ENCODE peak calls at places on chromosomes 2 and 18, in six cellular contexts. W, R, Q, K, B and D are unnamed samples.

GRCh38 chr2:128986867-128987268 is 668.2 kb upstream of the HS6ST1 start:
- DNase-seq in W (no peak), R (no peak), Q (no peak), K (peak), B (no peak), D (no peak)

GRCh38 chr18:51656249-51656648 is 458.8 kb upstream of the MEX3C start:
- DNase-seq in W (no peak), R (no peak), Q (no peak), K (no peak), B (no peak), D (no peak)

GRCh38 chr18:48702346-48703032 is 163.7 kb downstream of the CTIF start:
- DNase-seq in W (no peak), R (no peak), Q (no peak), K (no peak), B (no peak), D (no peak)

GRCh38 chr2:186636800-186637795 is 47.2 kb downstream of the ITGAV start:
- DNase-seq in W (no peak), R (no peak), Q (no peak), K (no peak), B (no peak), D (no peak)

GRCh38 chr2:12809526-12809925 is 92.8 kb downstream of the TRIB2 start:
- DNase-seq in W (peak), R (no peak), Q (no peak), K (no peak), B (no peak), D (no peak)

GRCh38 chr2:240832205-240832727 is 12.2 kb upstream of the KIF1A start:
- DNase-seq in W (peak), R (peak), Q (peak), K (peak), B (peak), D (peak)

GRCh38 chr18:31610841-31611240 is 19.2 kb downstream of the TTR start:
- DNase-seq in W (peak), R (peak), Q (no peak), K (no peak), B (peak), D (peak)

GRCh38 chr2:124804014-124804940 is 779.2 kb downstream of the CNTNAP5 start:
- DNase-seq in W (no peak), R (peak), Q (no peak), K (peak), B (peak), D (peak)

GRCh38 chr2:60353406-60353800 is 200.1 kb downstream of the BCL11A start:
- DNase-seq in W (no peak), R (no peak), Q (no peak), K (no peak), B (no peak), D (peak)

GRCh38 chr2:6880200-6880733 is 2.7 kb downstream of the RSAD2 start:
- DNase-seq in W (no peak), R (no peak), Q (no peak), K (no peak), B (no peak), D (peak)

GRCh38 chr2:102080451-102081054 is 62.0 kb upstream of the IL1R1 start:
- DNase-seq in W (no peak), R (peak), Q (no peak), K (peak), B (no peak), D (no peak)

GRCh38 chr2:102081600-102081999 is 60.9 kb upstream of the IL1R1 start:
- DNase-seq in W (no peak), R (no peak), Q (no peak), K (no peak), B (no peak), D (no peak)

GRCh38 chr2:102084651-102085050 is 57.9 kb upstream of the IL1R1 start:
- DNase-seq in W (no peak), R (no peak), Q (no peak), K (no peak), B (no peak), D (no peak)

GRCh38 chr2:102085238-102085637 is 57.3 kb upstream of the IL1R1 start:
- DNase-seq in W (no peak), R (no peak), Q (no peak), K (no peak), B (no peak), D (no peak)

GRCh38 chr2:102082591-102083586 is 59.7 kb upstream of the IL1R1 start:
- DNase-seq in W (peak), R (peak), Q (no peak), K (peak), B (no peak), D (peak)
- H3K4me3 ChIP-seq in W (peak), R (peak), Q (no peak), K (no peak), B (no peak), D (no peak)

GRCh38 chr2:155377931-155378444 is 679.5 kb downstream of the KCNJ3 start:
- DNase-seq in W (peak), R (no peak), Q (no peak), K (peak), B (no peak), D (no peak)

GRCh38 chr2:155381446-155381845 is 683.0 kb downstream of the KCNJ3 start:
- DNase-seq in W (peak), R (no peak), Q (no peak), K (no peak), B (no peak), D (no peak)

GRCh38 chr2:155372969-155373368 is 674.5 kb downstream of the KCNJ3 start:
- DNase-seq in W (peak), R (peak), Q (no peak), K (peak), B (no peak), D (peak)

GRCh38 chr2:155382781-155383180 is 684.3 kb downstream of the KCNJ3 start:
- DNase-seq in W (no peak), R (no peak), Q (no peak), K (no peak), B (no peak), D (no peak)

GRCh38 chr2:155377178-155377780 is 678.8 kb downstream of the KCNJ3 start:
- DNase-seq in W (peak), R (peak), Q (no peak), K (peak), B (no peak), D (peak)
- TF ChIP-seq CTCF in W (peak), R (peak), Q (peak), K (peak), B (peak), D (peak)

DNA sequence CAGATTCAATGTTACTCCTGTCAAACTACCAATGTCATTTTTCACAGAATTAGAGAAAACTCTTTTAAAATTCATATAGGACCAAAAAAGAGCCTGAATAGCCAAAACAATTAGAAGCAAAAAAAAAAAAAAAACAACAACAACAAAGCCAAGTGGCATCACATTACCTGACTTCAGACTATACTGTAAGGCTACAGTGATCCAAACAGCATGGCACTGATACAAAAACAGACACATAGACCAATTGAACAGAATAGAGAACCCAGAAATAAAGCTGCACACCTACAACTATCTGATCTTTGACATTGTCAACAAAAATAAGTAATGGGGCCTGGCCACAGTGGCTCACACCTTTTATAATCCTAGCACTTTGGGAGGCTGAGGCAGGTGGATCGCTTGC is 53.2 kb downstream of the TAF4B start:
- DNase-seq in W (no peak), R (no peak), Q (no peak), K (no peak), B (no peak), D (no peak)
- H3K27ac ChIP-seq in W (no peak), R (no peak), Q (no peak), K (no peak), B (no peak), D (no peak)

GRCh38 chr2:30149976-30150375 is 3.2 kb downstream of the YPEL5 start:
- DNase-seq in W (peak), R (no peak), Q (no peak), K (no peak), B (no peak), D (no peak)

GRCh38 chr2:30147715-30148611 is 1.2 kb downstream of the YPEL5 start:
- DNase-seq in W (peak), R (no peak), Q (peak), K (peak), B (peak), D (peak)

GRCh38 chr2:30147196-30147714 is 448 bp downstream of the YPEL5 start:
- DNase-seq in W (no peak), R (no peak), Q (no peak), K (peak), B (no peak), D (no peak)

GRCh38 chr2:30149513-30149912 is 2.7 kb downstream of the YPEL5 start:
- DNase-seq in W (no peak), R (no peak), Q (no peak), K (peak), B (no peak), D (peak)

GRCh38 chr2:30148850-30149249 is 2.0 kb downstream of the YPEL5 start:
- DNase-seq in W (no peak), R (no peak), Q (no peak), K (no peak), B (no peak), D (no peak)
- H3K4me3 ChIP-seq in W (no peak), R (no peak), Q (no peak), K (no peak), B (no peak), D (no peak)

DNA sequence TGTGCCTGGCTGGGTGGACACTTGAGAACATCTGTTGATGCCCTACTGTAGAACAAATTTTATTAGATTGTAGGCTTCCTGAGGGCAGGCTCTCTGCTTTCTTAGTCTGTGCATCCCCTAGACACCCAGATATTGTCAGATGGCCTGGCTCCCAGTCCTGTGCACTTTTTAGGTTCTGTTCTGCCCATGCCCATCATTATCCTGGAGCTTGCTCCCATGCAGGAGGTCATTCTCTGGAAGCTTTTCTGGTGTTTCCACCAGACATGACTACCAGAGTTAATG is 213.3 kb downstream of the MYCN start:
- DNase-seq in W (no peak), R (no peak), Q (no peak), K (no peak), B (no peak), D (no peak)
- TF ChIP-seq CTCF in W (no peak), R (no peak), Q (no peak), K (no peak), B (no peak), D (no peak)

GRCh38 chr2:20586379-20586715 is 64.6 kb downstream of the HS1BP3 start:
- DNase-seq in W (no peak), R (no peak), Q (no peak), K (no peak), B (no peak), D (no peak)

GRCh38 chr2:20584045-20584636 is 66.8 kb downstream of the HS1BP3 start:
- DNase-seq in W (no peak), R (peak), Q (no peak), K (peak), B (no peak), D (no peak)

GRCh38 chr2:20585710-20586378 is 65.1 kb downstream of the HS1BP3 start:
- DNase-seq in W (no peak), R (no peak), Q (no peak), K (no peak), B (no peak), D (no peak)

GRCh38 chr2:20584637-20585321 is 66.1 kb downstream of the HS1BP3 start:
- DNase-seq in W (peak), R (peak), Q (no peak), K (peak), B (no peak), D (peak)

GRCh38 chr2:20585351-20585709 is 65.6 kb downstream of the HS1BP3 start:
- DNase-seq in W (no peak), R (no peak), Q (no peak), K (no peak), B (no peak), D (no peak)
- H3K27ac ChIP-seq in W (peak), R (peak), Q (peak), K (no peak), B (no peak), D (peak)

GRCh38 chr2:84894131-84894586 is 11.3 kb upstream of the TMSB10 start:
- DNase-seq in W (no peak), R (no peak), Q (no peak), K (peak), B (no peak), D (no peak)
- H3K4me3 ChIP-seq in W (no peak), R (no peak), Q (no peak), K (no peak), B (no peak), D (no peak)

GRCh38 chr2:55200416-55200815 is 31.7 kb downstream of the CLHC1 start:
- DNase-seq in W (no peak), R (no peak), Q (no peak), K (no peak), B (no peak), D (no peak)

GRCh38 chr2:55204536-55204935 is 27.6 kb downstream of the CLHC1 start:
- DNase-seq in W (no peak), R (no peak), Q (no peak), K (no peak), B (no peak), D (no peak)
- TF ChIP-seq CTCF in W (no peak), R (no peak), Q (no peak), K (no peak), B (no peak), D (no peak)

DNA sequence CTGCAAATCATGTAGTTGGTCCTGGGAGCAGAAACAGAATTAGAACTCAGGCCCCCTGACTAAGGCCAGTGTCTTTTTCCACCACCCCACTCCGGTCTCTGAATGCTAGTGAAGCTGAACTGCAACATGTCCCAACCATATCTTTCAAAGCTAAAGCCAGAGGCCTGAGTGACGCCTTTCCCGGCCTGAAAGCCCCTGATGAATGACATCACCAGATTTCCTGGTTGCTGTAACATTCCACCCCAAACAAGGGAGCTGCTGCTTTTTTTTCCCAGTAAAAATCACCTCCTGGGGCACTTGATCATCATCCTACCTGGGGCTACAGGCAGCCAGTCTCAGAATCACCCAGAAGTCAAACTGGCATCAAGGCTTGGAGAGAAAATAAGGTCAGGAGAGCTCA is 162.7 kb downstream of the ARL4C start:
- DNase-seq in W (no peak), R (no peak), Q (no peak), K (peak), B (no peak), D (peak)
- H3K27ac ChIP-seq in W (no peak), R (no peak), Q (peak), K (no peak), B (no peak), D (peak)